ENCODE peak calls at places on chromosomes 13 and 19, in six cellular contexts. One of them, this sample, is unnamed.

GRCh38 chr13:32001392-32001768 is 30.2 kb upstream of the FRY start:
- DNase-seq in PC-3: peak; percentile 60
- DNase-seq in MM.1S: peak; percentile 41
- DNase-seq in PC-9: peak; percentile 56
- DNase-seq in GM23248: peak; percentile 71
- DNase-seq in SK-N-SH: peak; percentile 60
- DNase-seq in this sample: peak; percentile 50

GRCh38 chr13:98845726-98846125 is 93.3 kb upstream of the SLC15A1 start:
- DNase-seq in PC-3: no peak
- DNase-seq in MM.1S: no peak
- DNase-seq in PC-9: no peak
- DNase-seq in GM23248: no peak
- DNase-seq in SK-N-SH: no peak
- DNase-seq in this sample: no peak

GRCh38 chr19:56084835-56085536 is 36.1 kb downstream of the ZNF787 start:
- DNase-seq in PC-3: no peak
- DNase-seq in MM.1S: no peak
- DNase-seq in PC-9: no peak
- DNase-seq in GM23248: no peak
- DNase-seq in SK-N-SH: peak; percentile 21
- DNase-seq in this sample: no peak

GRCh38 chr19:57267294-57267693 is 13.0 kb upstream of the ZNF460 start:
- DNase-seq in PC-3: peak; percentile 41
- DNase-seq in MM.1S: no peak
- DNase-seq in PC-9: no peak
- DNase-seq in GM23248: no peak
- DNase-seq in SK-N-SH: no peak
- DNase-seq in this sample: peak; percentile 35

GRCh38 chr13:110403315-110403714 is 96.2 kb downstream of the COL4A2 start:
- DNase-seq in PC-3: no peak
- DNase-seq in MM.1S: no peak
- DNase-seq in PC-9: no peak
- DNase-seq in GM23248: peak; percentile 82
- DNase-seq in SK-N-SH: no peak
- DNase-seq in this sample: no peak

GRCh38 chr19:55312621-55313117 is 12.5 kb downstream of the TMEM150B start:
- DNase-seq in PC-3: no peak
- DNase-seq in MM.1S: no peak
- DNase-seq in PC-9: no peak
- DNase-seq in GM23248: no peak
- DNase-seq in SK-N-SH: peak; percentile 30
- DNase-seq in this sample: no peak

GRCh38 chr19:46882034-46882433 is 21.2 kb downstream of the ARHGAP35 start:
- DNase-seq in PC-3: no peak
- DNase-seq in MM.1S: no peak
- DNase-seq in PC-9: no peak
- DNase-seq in GM23248: no peak
- DNase-seq in SK-N-SH: no peak
- DNase-seq in this sample: no peak

GRCh38 chr13:43157796-43158195 is 134.4 kb downstream of the DNAJC15 start:
- DNase-seq in PC-3: no peak
- DNase-seq in MM.1S: no peak
- DNase-seq in PC-9: no peak
- DNase-seq in GM23248: peak; percentile 37
- DNase-seq in SK-N-SH: no peak
- DNase-seq in this sample: no peak

GRCh38 chr13:100707818-100708740 is 33.5 kb upstream of the TMTC4 start:
- DNase-seq in PC-3: peak; percentile 2
- DNase-seq in MM.1S: no peak
- DNase-seq in PC-9: no peak
- DNase-seq in GM23248: no peak
- DNase-seq in SK-N-SH: no peak
- DNase-seq in this sample: no peak

GRCh38 chr13:32734511-32734910 is 148.3 kb downstream of the PDS5B start:
- DNase-seq in PC-3: peak; percentile 61
- DNase-seq in MM.1S: no peak
- DNase-seq in PC-9: no peak
- DNase-seq in GM23248: peak; percentile 82
- DNase-seq in SK-N-SH: no peak
- DNase-seq in this sample: no peak

GRCh38 chr19:35959040-35959967 is 23.1 kb downstream of the LRFN3 start:
- DNase-seq in PC-3: no peak
- DNase-seq in MM.1S: no peak
- DNase-seq in PC-9: no peak
- DNase-seq in GM23248: peak; percentile 68
- DNase-seq in SK-N-SH: peak; percentile 63
- DNase-seq in this sample: peak; percentile 33

GRCh38 chr13:24040835-24041234 is 119.7 kb upstream of the SPATA13 start:
- DNase-seq in PC-3: no peak
- DNase-seq in MM.1S: no peak
- DNase-seq in PC-9: no peak
- DNase-seq in GM23248: no peak
- DNase-seq in SK-N-SH: no peak
- DNase-seq in this sample: no peak

GRCh38 chr13:38421590-38422560 is 72.2 kb downstream of the UFM1 start:
- DNase-seq in PC-3: no peak
- DNase-seq in MM.1S: no peak
- DNase-seq in PC-9: no peak
- DNase-seq in GM23248: peak; percentile 58
- DNase-seq in SK-N-SH: no peak
- DNase-seq in this sample: no peak

GRCh38 chr19:3818479-3818878 is 32.3 kb upstream of the MATK start:
- DNase-seq in PC-3: peak; percentile 48
- DNase-seq in MM.1S: no peak
- DNase-seq in PC-9: no peak
- DNase-seq in GM23248: peak; percentile 83
- DNase-seq in SK-N-SH: no peak
- DNase-seq in this sample: no peak

GRCh38 chr13:113565526-113566226 is 18.9 kb upstream of the TFDP1 start:
- DNase-seq in PC-3: no peak
- DNase-seq in MM.1S: no peak
- DNase-seq in PC-9: peak; percentile 9
- DNase-seq in GM23248: no peak
- DNase-seq in SK-N-SH: no peak
- DNase-seq in this sample: no peak

GRCh38 chr13:50760751-50761150 is 82.7 kb downstream of the DLEU7 start:
- DNase-seq in PC-3: no peak
- DNase-seq in MM.1S: no peak
- DNase-seq in PC-9: no peak
- DNase-seq in GM23248: no peak
- DNase-seq in SK-N-SH: no peak
- DNase-seq in this sample: no peak

GRCh38 chr13:33213024-33213795 is 72.3 kb downstream of the STARD13 start:
- DNase-seq in PC-3: no peak
- DNase-seq in MM.1S: no peak
- DNase-seq in PC-9: no peak
- DNase-seq in GM23248: no peak
- DNase-seq in SK-N-SH: no peak
- DNase-seq in this sample: no peak

GRCh38 chr19:6772028-6772865 is at the start of gene VAV1:
- DNase-seq in PC-3: no peak
- DNase-seq in MM.1S: peak; percentile 92
- DNase-seq in PC-9: no peak
- DNase-seq in GM23248: no peak
- DNase-seq in SK-N-SH: peak; percentile 53
- DNase-seq in this sample: no peak

GRCh38 chr13:95509521-95510315 is 42.8 kb upstream of the CLDN10 start:
- DNase-seq in PC-3: peak; percentile 44
- DNase-seq in MM.1S: no peak
- DNase-seq in PC-9: peak; percentile 55
- DNase-seq in GM23248: peak; percentile 55
- DNase-seq in SK-N-SH: no peak
- DNase-seq in this sample: no peak

DNA sequence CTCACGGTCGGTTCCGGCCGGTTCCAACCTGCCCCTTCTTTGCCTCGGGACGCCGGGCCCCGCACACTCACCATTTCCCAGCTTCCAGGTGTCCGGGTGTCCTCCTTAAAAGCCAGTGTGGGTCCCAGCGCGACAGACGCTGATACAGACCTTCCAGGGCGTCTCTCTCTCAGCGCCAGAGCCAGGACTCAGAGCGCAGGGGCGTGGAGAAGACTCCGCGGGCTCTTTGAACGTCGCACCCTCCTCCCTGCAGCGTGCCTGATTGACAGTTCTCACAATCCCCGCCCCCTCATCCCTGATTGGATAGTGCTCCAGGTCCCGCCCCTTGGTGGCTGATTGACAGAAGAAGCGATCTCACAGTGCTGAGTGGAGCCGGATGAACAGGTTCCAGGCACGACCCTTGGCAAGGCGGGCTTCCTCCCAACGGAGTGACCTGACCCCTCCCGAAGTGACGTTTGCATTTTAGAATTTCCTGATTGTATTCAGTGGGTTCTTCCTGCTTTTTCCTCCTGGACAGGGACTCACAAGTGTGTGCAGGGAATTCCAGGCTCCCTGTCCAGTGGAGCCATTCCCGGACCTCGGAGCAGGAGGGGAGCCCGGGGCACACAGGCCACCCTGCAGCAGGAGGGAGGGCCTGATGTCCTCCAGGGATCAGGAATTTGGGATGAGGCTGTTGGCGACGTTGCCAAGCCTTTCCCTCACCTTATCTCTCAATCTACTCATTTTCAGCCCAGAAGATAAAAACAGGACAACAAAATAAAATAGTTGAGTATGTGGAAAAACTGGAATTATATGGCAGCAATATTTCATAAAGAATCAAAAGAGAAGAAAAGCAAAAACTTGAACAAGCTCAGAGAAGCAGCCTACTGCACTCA is at the start of gene ZNF823:
- DNase-seq in PC-3: peak; percentile 100
- DNase-seq in MM.1S: peak; percentile 98
- DNase-seq in PC-9: peak; percentile 99
- DNase-seq in GM23248: peak; percentile 98
- DNase-seq in SK-N-SH: peak; percentile 95
- DNase-seq in this sample: peak; percentile 99
- H2AFZ ChIP-seq in PC-3: peak within 1 kb of the TSS; percentile 88
- H2AFZ ChIP-seq in MM.1S: peak within 1 kb of the TSS; percentile 100
- H2AFZ ChIP-seq in PC-9: peak within 1 kb of the TSS; percentile 96
- H2AFZ ChIP-seq in GM23248: peak within 1 kb of the TSS; percentile 85
- H2AFZ ChIP-seq in SK-N-SH: peak within 1 kb of the TSS; percentile 94
- H2AFZ ChIP-seq in this sample: peak within 1 kb of the TSS; percentile 75

DNA sequence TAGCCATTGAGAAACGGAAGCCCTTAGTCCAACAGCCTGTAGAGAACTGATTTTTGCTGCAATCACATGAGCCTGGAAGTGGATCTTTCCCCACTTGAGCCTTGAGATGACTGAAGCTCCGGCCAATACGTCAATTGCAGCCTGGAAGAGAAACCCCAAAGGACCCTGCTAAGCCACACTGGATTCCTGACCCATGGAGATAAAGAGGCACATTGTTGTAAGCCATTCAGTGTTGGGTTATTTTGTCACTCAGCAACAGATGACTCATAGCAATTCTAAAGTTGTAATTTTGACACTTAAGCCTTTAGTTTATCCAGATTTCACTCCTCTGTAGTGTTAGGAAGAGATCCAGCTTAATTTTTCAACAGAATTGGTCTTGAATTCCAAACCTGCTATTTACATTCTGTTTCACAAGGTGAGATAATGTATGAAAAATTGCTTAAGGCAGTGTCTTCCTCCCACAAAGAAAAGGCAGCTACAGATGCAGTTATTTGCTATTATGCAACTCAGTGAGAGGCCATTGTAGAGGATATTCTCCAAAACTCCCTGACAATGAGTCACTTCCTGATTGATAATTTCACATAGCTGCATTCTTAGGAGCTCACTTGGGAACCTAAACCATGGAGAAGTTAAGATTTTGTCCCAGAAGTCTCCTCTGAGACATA is 59.4 kb upstream of the TSHZ3 start:
- DNase-seq in PC-3: peak; percentile 36
- DNase-seq in MM.1S: no peak
- DNase-seq in PC-9: no peak
- DNase-seq in GM23248: peak; percentile 90
- DNase-seq in SK-N-SH: no peak
- DNase-seq in this sample: peak; percentile 38
- H3K9me2 ChIP-seq in PC-3: no peaks in the 10 kb centered on the region
- H3K9me2 ChIP-seq in MM.1S: no peaks in the 10 kb centered on the region
- H3K9me2 ChIP-seq in PC-9: no peaks in the 10 kb centered on the region
- H3K9me2 ChIP-seq in GM23248: no peaks in the 10 kb centered on the region
- H3K9me2 ChIP-seq in SK-N-SH: no peaks in the 10 kb centered on the region
- H3K9me2 ChIP-seq in this sample: no peaks in the 10 kb centered on the region

DNA sequence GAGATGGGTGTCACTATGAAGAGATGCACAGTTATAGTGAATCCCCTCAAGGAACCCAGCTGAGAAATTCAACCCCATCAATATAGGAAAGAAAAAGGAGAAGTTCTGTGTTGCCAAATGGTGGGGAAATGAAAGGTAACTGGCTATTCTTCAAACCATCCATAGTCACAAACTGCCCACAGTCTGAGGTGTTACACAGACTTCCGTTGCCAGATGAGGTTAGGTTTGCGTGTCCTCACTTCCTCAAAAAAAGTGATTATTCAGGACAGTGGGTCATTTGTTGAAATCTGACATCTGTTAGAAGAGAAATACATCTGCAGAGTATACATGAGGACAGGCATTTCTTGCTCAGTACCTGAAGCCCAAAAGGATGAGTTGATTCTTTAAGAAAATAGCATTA is 9.0 kb downstream of the SIGLEC5 start:
- DNase-seq in PC-3: no peak
- DNase-seq in MM.1S: no peak
- DNase-seq in PC-9: no peak
- DNase-seq in GM23248: no peak
- DNase-seq in SK-N-SH: no peak
- DNase-seq in this sample: no peak
- H3K27ac ChIP-seq in PC-3: no peak overlapping the region
- H3K27ac ChIP-seq in MM.1S: no peak overlapping the region
- H3K27ac ChIP-seq in PC-9: no peak overlapping the region
- H3K27ac ChIP-seq in GM23248: no peak overlapping the region
- H3K27ac ChIP-seq in SK-N-SH: no peak overlapping the region
- H3K27ac ChIP-seq in this sample: no peak overlapping the region

GRCh38 chr13:27789495-27790303 is 2.6 kb upstream of the GSX1 start:
- DNase-seq in PC-3: no peak
- DNase-seq in MM.1S: no peak
- DNase-seq in PC-9: peak; percentile 1
- DNase-seq in GM23248: no peak
- DNase-seq in SK-N-SH: no peak
- DNase-seq in this sample: no peak

GRCh38 chr13:27791146-27791900 is 960 bp upstream of the GSX1 start:
- DNase-seq in PC-3: no peak
- DNase-seq in MM.1S: no peak
- DNase-seq in PC-9: no peak
- DNase-seq in GM23248: no peak
- DNase-seq in SK-N-SH: no peak
- DNase-seq in this sample: no peak

GRCh38 chr13:27791901-27792392 is 336 bp upstream of the GSX1 start:
- DNase-seq in PC-3: no peak
- DNase-seq in MM.1S: no peak
- DNase-seq in PC-9: no peak
- DNase-seq in GM23248: no peak
- DNase-seq in SK-N-SH: no peak
- DNase-seq in this sample: no peak

GRCh38 chr13:27789153-27789494 is 3.2 kb upstream of the GSX1 start:
- DNase-seq in PC-3: no peak
- DNase-seq in MM.1S: no peak
- DNase-seq in PC-9: no peak
- DNase-seq in GM23248: no peak
- DNase-seq in SK-N-SH: no peak
- DNase-seq in this sample: no peak

DNA sequence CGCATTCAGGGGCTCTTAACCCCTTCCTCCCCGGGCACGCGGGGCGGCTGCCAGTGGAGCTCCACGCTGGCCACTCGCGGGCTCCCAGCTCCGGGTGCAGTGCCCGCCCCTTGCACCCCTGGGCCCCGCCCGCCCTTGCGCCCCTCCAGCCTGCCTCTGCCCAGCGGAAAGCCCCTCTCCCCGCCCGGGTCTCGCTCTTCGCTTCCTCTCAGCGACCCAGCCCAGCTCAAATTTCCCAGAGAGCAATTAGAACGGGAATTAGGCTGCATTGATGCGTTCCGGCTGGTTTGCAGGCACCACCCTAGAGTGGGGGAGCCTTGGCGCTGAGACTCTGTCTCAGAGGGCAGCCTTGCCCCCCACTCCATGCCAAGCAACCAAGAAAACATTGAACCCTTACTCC is 1.8 kb upstream of the GSX1 start:
- DNase-seq in PC-3: no peak
- DNase-seq in MM.1S: no peak
- DNase-seq in PC-9: no peak
- DNase-seq in GM23248: no peak
- DNase-seq in SK-N-SH: no peak
- DNase-seq in this sample: no peak
- H2AFZ ChIP-seq in PC-3: no peak overlapping the region
- H2AFZ ChIP-seq in MM.1S: peak overlapping the region; percentile 53
- H2AFZ ChIP-seq in PC-9: peak overlapping the region; percentile 41
- H2AFZ ChIP-seq in GM23248: no peak overlapping the region
- H2AFZ ChIP-seq in SK-N-SH: no peak overlapping the region
- H2AFZ ChIP-seq in this sample: no peak overlapping the region

This sample was measured in hepatocyte.